ENCODE peak calls at places on chromosomes 2 and 18, in four cellular contexts. One of them, this sample, is unnamed.

GRCh38 chr2:223688094-223688835 is 86.1 kb upstream of the SCG2 start:
- DNase-seq in mammary epithelial cell: no peak
- DNase-seq in PC-9: no peak
- DNase-seq in gastrocnemius medialis: no peak
- DNase-seq in this sample: no peak

GRCh38 chr2:240136671-240137292 is 677 bp upstream of the COPS9 start:
- DNase-seq in gastrocnemius medialis: no peak
- DNase-seq in PC-9: no peak
- DNase-seq in mammary epithelial cell: no peak
- DNase-seq in this sample: no peak

GRCh38 chr2:57877811-57878572 is 168.6 kb upstream of the VRK2 start:
- DNase-seq in mammary epithelial cell: no peak
- DNase-seq in PC-9: no peak
- DNase-seq in gastrocnemius medialis: no peak
- DNase-seq in this sample: no peak

GRCh38 chr2:171553858-171554257 is 31.6 kb downstream of the CYBRD1 start:
- DNase-seq in mammary epithelial cell: no peak
- DNase-seq in gastrocnemius medialis: no peak
- DNase-seq in PC-9: peak; percentile 71
- DNase-seq in this sample: no peak

GRCh38 chr2:39435254-39435653 is 1.8 kb downstream of the MAP4K3 start:
- DNase-seq in mammary epithelial cell: no peak
- DNase-seq in gastrocnemius medialis: no peak
- DNase-seq in PC-9: no peak
- DNase-seq in this sample: peak; percentile 12

GRCh38 chr2:165067958-165068612 is 112.8 kb upstream of the SLC38A11 start:
- DNase-seq in gastrocnemius medialis: no peak
- DNase-seq in mammary epithelial cell: no peak
- DNase-seq in PC-9: no peak
- DNase-seq in this sample: no peak

GRCh38 chr2:203018181-203018580 is 3.5 kb downstream of the NBEAL1 start:
- DNase-seq in gastrocnemius medialis: no peak
- DNase-seq in PC-9: no peak
- DNase-seq in mammary epithelial cell: no peak
- DNase-seq in this sample: no peak

GRCh38 chr18:13266208-13267100 is 47.9 kb downstream of the LDLRAD4 start:
- DNase-seq in mammary epithelial cell: no peak
- DNase-seq in PC-9: peak; percentile 61
- DNase-seq in gastrocnemius medialis: peak; percentile 47
- DNase-seq in this sample: no peak

GRCh38 chr2:223260681-223261080 is 208.7 kb downstream of the KCNE4 start:
- DNase-seq in gastrocnemius medialis: no peak
- DNase-seq in PC-9: no peak
- DNase-seq in mammary epithelial cell: peak; percentile 50
- DNase-seq in this sample: peak; percentile 87

GRCh38 chr2:180520816-180521595 is 459.4 kb upstream of the UBE2E3 start:
- DNase-seq in mammary epithelial cell: peak; percentile 60
- DNase-seq in gastrocnemius medialis: no peak
- DNase-seq in PC-9: peak; percentile 18
- DNase-seq in this sample: peak; percentile 47

GRCh38 chr2:116988303-116988702 is 826.2 kb upstream of the DDX18 start:
- DNase-seq in mammary epithelial cell: peak; percentile 6
- DNase-seq in gastrocnemius medialis: no peak
- DNase-seq in PC-9: no peak
- DNase-seq in this sample: peak; percentile 12

GRCh38 chr2:26626606-26627005 is 14.6 kb downstream of the CIB4 start:
- DNase-seq in mammary epithelial cell: no peak
- DNase-seq in gastrocnemius medialis: no peak
- DNase-seq in PC-9: no peak
- DNase-seq in this sample: no peak

GRCh38 chr2:60945341-60945740 is 64.0 kb downstream of the REL start:
- DNase-seq in mammary epithelial cell: no peak
- DNase-seq in PC-9: no peak
- DNase-seq in gastrocnemius medialis: no peak
- DNase-seq in this sample: no peak

GRCh38 chr18:31679806-31680793 is 4.3 kb downstream of the B4GALT6 start:
- DNase-seq in PC-9: no peak
- DNase-seq in gastrocnemius medialis: no peak
- DNase-seq in mammary epithelial cell: peak; percentile 31
- DNase-seq in this sample: no peak

GRCh38 chr2:129934044-129934822 is 45.2 kb upstream of the RAB6C start:
- DNase-seq in gastrocnemius medialis: no peak
- DNase-seq in PC-9: no peak
- DNase-seq in mammary epithelial cell: no peak
- DNase-seq in this sample: no peak

GRCh38 chr2:88016948-88017779 is 817 bp upstream of the RNU2-63P start:
- DNase-seq in gastrocnemius medialis: no peak
- DNase-seq in PC-9: no peak
- DNase-seq in mammary epithelial cell: peak; percentile 77
- DNase-seq in this sample: no peak

GRCh38 chr2:149132303-149132702 is 93.8 kb downstream of the LYPD6B start:
- DNase-seq in PC-9: no peak
- DNase-seq in mammary epithelial cell: no peak
- DNase-seq in gastrocnemius medialis: no peak
- DNase-seq in this sample: peak; percentile 6

GRCh38 chr2:165432234-165432966 is 37.1 kb upstream of the CSRNP3 start:
- DNase-seq in PC-9: no peak
- DNase-seq in gastrocnemius medialis: no peak
- DNase-seq in mammary epithelial cell: no peak
- DNase-seq in this sample: no peak

GRCh38 chr2:240928476-240929363 is 22.6 kb downstream of the CROCC2 start:
- DNase-seq in gastrocnemius medialis: no peak
- DNase-seq in PC-9: no peak
- DNase-seq in mammary epithelial cell: no peak
- DNase-seq in this sample: no peak

GRCh38 chr2:42026332-42026731 is 21.5 kb upstream of the PKDCC start:
- DNase-seq in gastrocnemius medialis: no peak
- DNase-seq in mammary epithelial cell: no peak
- DNase-seq in PC-9: no peak
- DNase-seq in this sample: no peak

GRCh38 chr2:169131587-169132512 is 62.5 kb downstream of the DHRS9 start:
- DNase-seq in PC-9: no peak
- DNase-seq in gastrocnemius medialis: no peak
- DNase-seq in mammary epithelial cell: peak; percentile 80
- DNase-seq in this sample: peak; percentile 56

DNA sequence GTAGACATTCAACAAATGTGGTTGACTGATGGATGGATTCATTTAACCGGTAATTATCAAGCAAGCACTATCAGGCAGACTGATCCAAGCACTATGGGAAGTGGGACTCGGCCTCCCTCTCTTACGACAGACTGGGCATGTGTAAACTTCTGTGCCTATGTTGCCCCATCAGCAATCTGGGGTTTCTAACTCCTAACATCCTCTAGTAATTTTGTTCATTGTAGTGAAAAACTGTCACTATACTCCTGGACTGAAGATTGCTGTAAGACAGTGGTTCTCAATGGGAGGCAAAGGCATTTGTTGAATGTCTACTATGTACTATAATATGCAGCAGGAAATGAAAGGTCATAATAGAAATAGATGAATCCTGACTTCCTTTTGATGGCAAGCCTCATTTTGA is 51.2 kb upstream of the CREB1 start:
- DNase-seq in PC-9: no peak
- DNase-seq in gastrocnemius medialis: no peak
- DNase-seq in mammary epithelial cell: no peak
- DNase-seq in this sample: no peak
- H3K4me1 ChIP-seq in PC-9: peaks cover 14% of the 10 kb centered on the region
- H3K4me1 ChIP-seq in gastrocnemius medialis: peaks cover 9% of the 10 kb centered on the region
- H3K4me1 ChIP-seq in mammary epithelial cell: peaks cover 11% of the 10 kb centered on the region
- H3K4me1 ChIP-seq in this sample: peaks cover 9% of the 10 kb centered on the region

DNA sequence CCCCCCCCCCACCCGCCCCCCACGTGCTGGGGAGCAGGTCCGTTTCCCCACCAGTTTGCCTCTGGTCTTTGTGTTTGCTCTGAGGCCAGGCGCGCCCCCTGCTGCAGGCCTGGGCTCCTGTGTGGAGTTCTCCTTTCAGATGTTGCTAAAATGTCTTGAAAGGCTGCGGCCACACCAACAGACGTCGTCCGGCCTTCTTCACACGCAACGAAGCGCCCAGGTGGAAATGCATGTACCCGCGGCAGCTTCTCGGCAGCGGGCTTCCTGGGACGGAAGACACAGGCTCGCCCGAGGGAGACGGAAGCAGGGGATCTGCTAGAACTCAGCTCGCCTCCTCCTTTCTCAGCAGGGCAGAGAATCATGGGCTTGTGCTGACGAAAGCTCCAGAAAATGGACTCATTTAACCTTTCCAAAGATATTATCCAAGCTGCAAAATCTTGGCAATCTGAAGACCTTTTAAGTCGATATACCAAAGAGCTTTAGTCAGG is 125.3 kb upstream of the ZNF516 start:
- DNase-seq in gastrocnemius medialis: peak; percentile 59
- DNase-seq in PC-9: peak; percentile 45
- DNase-seq in mammary epithelial cell: peak; percentile 74
- DNase-seq in this sample: no peak
- TF ChIP-seq CTCF in gastrocnemius medialis: peak; percentile 22
- TF ChIP-seq CTCF in PC-9: no peak
- TF ChIP-seq CTCF in mammary epithelial cell: peak; percentile 78
- TF ChIP-seq CTCF in this sample: peak; percentile 64

DNA sequence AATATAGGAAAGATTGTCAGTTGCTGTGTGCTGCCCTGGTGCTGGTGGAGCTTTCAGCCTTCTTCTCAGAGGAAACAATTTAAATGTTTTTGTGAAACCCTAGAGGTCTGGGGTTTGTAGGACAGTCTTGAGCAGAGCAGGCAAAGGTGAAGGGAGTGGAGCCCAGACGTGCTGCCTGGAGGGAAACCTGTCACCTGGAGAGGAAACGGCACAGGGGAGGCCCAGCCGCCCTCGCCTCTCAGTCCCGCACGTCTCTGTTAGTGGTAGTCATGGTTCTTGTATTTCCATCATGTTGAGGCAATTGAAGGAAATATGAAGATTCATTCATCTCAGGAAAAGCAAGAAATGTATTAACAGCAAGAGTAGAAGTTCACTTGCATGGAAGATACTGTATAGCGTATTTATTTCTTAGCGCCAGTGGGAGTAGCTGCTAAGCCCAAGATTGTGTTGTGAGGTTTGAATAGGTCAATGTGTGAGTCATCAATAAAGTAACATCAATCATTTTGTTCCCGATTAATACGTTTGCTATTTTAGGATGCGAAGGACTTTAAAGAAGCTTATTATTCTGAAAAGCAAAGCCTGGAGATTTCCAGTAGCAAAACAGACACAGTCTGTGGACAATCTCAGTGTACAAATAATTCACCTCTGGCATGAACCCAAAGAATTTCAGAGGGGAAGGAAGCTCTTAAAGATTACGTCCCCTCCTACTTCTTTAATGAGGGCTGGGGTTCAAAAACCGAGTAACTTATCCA is 70.4 kb downstream of the LRRFIP1 start:
- DNase-seq in PC-9: no peak
- DNase-seq in gastrocnemius medialis: no peak
- DNase-seq in mammary epithelial cell: no peak
- DNase-seq in this sample: no peak
- H3K27ac ChIP-seq in PC-9: no peak overlapping the region
- H3K27ac ChIP-seq in gastrocnemius medialis: peak overlapping the region; percentile 98
- H3K27ac ChIP-seq in mammary epithelial cell: no peak overlapping the region
- H3K27ac ChIP-seq in this sample: no peak overlapping the region

GRCh38 chr18:49756671-49757362 is 56.5 kb downstream of the ACAA2 start:
- DNase-seq in PC-9: no peak
- DNase-seq in mammary epithelial cell: no peak
- DNase-seq in gastrocnemius medialis: no peak
- DNase-seq in this sample: no peak
- H3K4me1 ChIP-seq in PC-9: no peaks in the 10 kb centered on the region
- H3K4me1 ChIP-seq in mammary epithelial cell: no peaks in the 10 kb centered on the region
- H3K4me1 ChIP-seq in gastrocnemius medialis: no peaks in the 10 kb centered on the region
- H3K4me1 ChIP-seq in this sample: peaks cover 3% of the 10 kb centered on the region

GRCh38 chr2:108194409-108195132 is 45.2 kb upstream of the SULT1C3 start:
- DNase-seq in gastrocnemius medialis: no peak
- DNase-seq in mammary epithelial cell: no peak
- DNase-seq in PC-9: no peak
- DNase-seq in this sample: no peak
- TF ChIP-seq CTCF in gastrocnemius medialis: no peak
- TF ChIP-seq CTCF in mammary epithelial cell: peak; percentile 44
- TF ChIP-seq CTCF in PC-9: peak; percentile 69
- TF ChIP-seq CTCF in this sample: peak; percentile 67

DNA sequence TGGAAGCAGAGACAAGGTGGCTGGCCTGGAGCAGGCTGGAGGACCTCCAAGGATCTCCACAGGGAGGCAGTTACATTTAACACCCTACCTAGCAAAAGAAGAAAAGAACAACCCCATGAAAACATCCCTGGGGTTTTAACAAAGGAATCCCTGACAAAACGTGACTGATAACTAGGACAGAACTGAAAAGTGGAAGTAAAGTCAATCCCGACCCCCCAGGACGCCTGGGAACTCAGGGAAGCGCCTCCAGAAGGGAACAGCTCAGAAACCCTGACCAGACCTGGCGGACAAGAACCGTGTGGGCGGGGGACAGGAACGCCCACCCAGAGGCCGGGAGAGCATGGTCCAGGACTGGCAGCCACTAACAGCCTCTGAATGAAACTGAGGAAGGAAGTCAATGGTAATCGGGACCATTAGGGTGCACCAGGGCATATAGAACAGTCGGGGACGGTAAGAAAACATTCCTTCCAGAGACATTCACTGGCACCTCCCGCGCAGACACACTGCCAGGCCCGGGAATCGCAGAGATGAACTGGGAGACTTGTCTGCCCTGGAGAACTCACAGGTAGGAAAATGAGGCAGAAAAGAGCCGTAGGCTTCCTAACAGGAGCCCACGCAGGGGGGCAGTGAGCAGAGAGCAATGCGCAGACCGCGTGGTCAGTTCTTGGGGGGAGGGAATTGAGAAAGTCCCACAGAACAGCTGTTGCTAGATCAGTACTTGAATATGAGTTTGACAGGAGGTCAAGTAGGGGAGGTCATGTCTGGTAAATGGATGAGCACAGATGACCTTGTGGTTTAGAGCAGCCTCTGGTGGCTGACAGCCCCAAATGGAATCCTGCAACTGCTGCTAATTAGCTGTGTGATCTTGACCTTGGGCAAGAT is 1.3 kb upstream of the TBC1D8 start:
- DNase-seq in mammary epithelial cell: peak; percentile 46
- DNase-seq in gastrocnemius medialis: peak; percentile 80
- DNase-seq in PC-9: peak; percentile 29
- DNase-seq in this sample: no peak
- H3K27ac ChIP-seq in mammary epithelial cell: peak overlapping the region; percentile 55
- H3K27ac ChIP-seq in gastrocnemius medialis: peak overlapping the region; percentile 84
- H3K27ac ChIP-seq in PC-9: no peak overlapping the region
- H3K27ac ChIP-seq in this sample: no peak overlapping the region

GRCh38 chr2:136381245-136381644 is 263.3 kb upstream of the CXCR4 start:
- DNase-seq in mammary epithelial cell: no peak
- DNase-seq in PC-9: no peak
- DNase-seq in gastrocnemius medialis: no peak
- DNase-seq in this sample: no peak
- H3K4me1 ChIP-seq in mammary epithelial cell: peaks cover 3% of the 10 kb centered on the region
- H3K4me1 ChIP-seq in PC-9: no peaks in the 10 kb centered on the region
- H3K4me1 ChIP-seq in gastrocnemius medialis: no peaks in the 10 kb centered on the region
- H3K4me1 ChIP-seq in this sample: no peaks in the 10 kb centered on the region

GRCh38 chr2:44708646-44709000 is 232.9 kb upstream of the SIX3 start:
- DNase-seq in gastrocnemius medialis: no peak
- DNase-seq in mammary epithelial cell: no peak
- DNase-seq in PC-9: peak; percentile 48
- DNase-seq in this sample: peak; percentile 60

GRCh38 chr2:44707945-44708645 is 233.4 kb upstream of the SIX3 start:
- DNase-seq in mammary epithelial cell: peak; percentile 12
- DNase-seq in PC-9: peak; percentile 38
- DNase-seq in gastrocnemius medialis: no peak
- DNase-seq in this sample: peak; percentile 31

GRCh38 chr2:44715671-44716077 is 225.8 kb upstream of the SIX3 start:
- DNase-seq in mammary epithelial cell: peak; percentile 56
- DNase-seq in PC-9: peak; percentile 29
- DNase-seq in gastrocnemius medialis: no peak
- DNase-seq in this sample: peak; percentile 56

GRCh38 chr2:44716131-44716530 is 225.4 kb upstream of the SIX3 start:
- DNase-seq in PC-9: no peak
- DNase-seq in gastrocnemius medialis: no peak
- DNase-seq in mammary epithelial cell: no peak
- DNase-seq in this sample: no peak

GRCh38 chr2:44713170-44713569 is 228.3 kb upstream of the SIX3 start:
- DNase-seq in gastrocnemius medialis: no peak
- DNase-seq in mammary epithelial cell: peak; percentile 8
- DNase-seq in PC-9: no peak
- DNase-seq in this sample: no peak
- TF ChIP-seq CTCF in gastrocnemius medialis: no peak
- TF ChIP-seq CTCF in mammary epithelial cell: no peak
- TF ChIP-seq CTCF in PC-9: no peak
- TF ChIP-seq CTCF in this sample: no peak

This sample was measured in foreskin keratinocyte.